ENCODE peak calls at places on chromosomes 11 and 22, in eight cellular contexts. K, G, I, X, H, Z, N and B are unnamed samples.

GRCh38 chr22:46937185-46937584 is 174.7 kb downstream of the TBC1D22A start:
- DNase-seq in K (no peak), G (no peak), I (no peak), X (peak; percentile 9), H (no peak), Z (no peak), N (no peak), B (no peak)

GRCh38 chr22:41469218-41469851 is 418 bp downstream of the ACO2 start:
- DNase-seq in K (peak; percentile 38), G (no peak), I (no peak), X (peak; percentile 82), H (peak; percentile 21), Z (no peak), N (no peak), B (peak; percentile 23)

GRCh38 chr22:31579835-31580242 is 82.2 kb downstream of the PISD start:
- DNase-seq in K (no peak), G (no peak), I (no peak), X (no peak), H (no peak), Z (no peak), N (no peak), B (no peak)

GRCh38 chr11:2426826-2427521 is 17.3 kb downstream of the TRPM5 start:
- DNase-seq in K (no peak), G (no peak), I (no peak), X (peak; percentile 81), H (no peak), Z (no peak), N (no peak), B (no peak)

GRCh38 chr22:42399315-42400271 is 32.6 kb downstream of the NFAM1 start:
- DNase-seq in K (peak; percentile 75), G (peak; percentile 44), I (no peak), X (peak; percentile 36), H (no peak), Z (no peak), N (no peak), B (peak; percentile 98)

GRCh38 chr11:7904910-7905309 is 26.2 kb downstream of the OR10A6 start:
- DNase-seq in K (no peak), G (no peak), I (peak; percentile 41), X (no peak), H (no peak), Z (peak; percentile 38), N (peak; percentile 28), B (no peak)

GRCh38 chr11:36000616-36001190 is 56.8 kb downstream of the LDLRAD3 start:
- DNase-seq in K (no peak), G (no peak), I (no peak), X (no peak), H (no peak), Z (no peak), N (no peak), B (no peak)

GRCh38 chr11:3904228-3904627 is 48.8 kb downstream of the STIM1 start:
- DNase-seq in K (no peak), G (no peak), I (no peak), X (peak; percentile 64), H (no peak), Z (no peak), N (no peak), B (no peak)

GRCh38 chr11:66282468-66283455 is 4.8 kb downstream of the CNIH2 start:
- DNase-seq in K (peak; percentile 100), G (peak; percentile 100), I (peak; percentile 94), X (peak; percentile 98), H (peak; percentile 99), Z (peak; percentile 92), N (peak; percentile 97), B (peak; percentile 98)
- TF ChIP-seq CTCF in K (peak; percentile 99), G (peak; percentile 96), I (peak; percentile 85), X (peak; percentile 95), H (peak; percentile 91), Z (peak; percentile 98), N (peak; percentile 97), B (peak; percentile 97)

GRCh38 chr22:27407369-27407985 is 394.1 kb downstream of the MN1 start:
- DNase-seq in K (no peak), G (no peak), I (no peak), X (no peak), H (no peak), Z (no peak), N (no peak), B (no peak)

GRCh38 chr22:27408068-27408467 is 393.5 kb downstream of the MN1 start:
- DNase-seq in K (no peak), G (no peak), I (no peak), X (no peak), H (no peak), Z (no peak), N (no peak), B (no peak)

GRCh38 chr22:27406389-27406861 is 395.1 kb downstream of the MN1 start:
- DNase-seq in K (no peak), G (no peak), I (no peak), X (no peak), H (no peak), Z (no peak), N (no peak), B (no peak)

GRCh38 chr22:27409299-27409698 is 392.3 kb downstream of the MN1 start:
- DNase-seq in K (no peak), G (no peak), I (no peak), X (no peak), H (no peak), Z (peak; percentile 30), N (peak; percentile 46), B (no peak)

DNA sequence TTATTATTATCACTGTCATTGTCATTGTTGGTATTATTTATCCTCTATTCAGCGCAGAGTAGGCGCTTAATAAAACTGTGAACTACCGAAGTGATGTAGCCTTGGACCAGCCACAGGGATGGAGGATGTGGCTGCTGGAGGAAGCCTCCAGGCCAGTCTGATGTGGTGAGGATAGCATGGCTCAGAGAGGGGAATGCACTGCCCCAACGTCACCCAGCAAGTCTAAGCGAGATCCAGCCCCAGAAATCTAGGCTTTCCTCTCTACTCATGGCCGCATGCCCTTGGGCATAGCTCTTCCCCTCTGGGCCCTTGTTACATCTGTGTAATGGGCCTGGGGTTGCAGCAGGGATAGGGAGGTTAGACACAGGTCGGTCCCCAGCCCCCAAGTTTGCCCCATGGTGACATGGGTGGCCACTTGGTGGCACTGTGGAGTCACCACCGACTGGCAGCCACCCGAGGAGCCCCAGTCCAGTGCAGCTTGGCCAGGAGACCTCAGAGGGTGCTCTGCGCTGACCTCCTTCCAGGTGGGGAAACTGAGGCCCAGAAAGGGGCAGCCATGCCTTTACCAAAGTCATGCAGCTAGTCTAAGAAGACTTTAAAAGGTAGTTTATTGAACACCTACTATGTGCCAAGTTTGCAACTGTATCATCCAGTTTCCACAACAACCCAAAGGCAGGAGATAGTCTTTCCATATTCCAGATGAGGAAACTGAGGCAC is 395.7 kb downstream of the MN1 start:
- DNase-seq in K (no peak), G (peak; percentile 73), I (no peak), X (peak; percentile 52), H (no peak), Z (peak; percentile 43), N (peak; percentile 68), B (peak; percentile 61)
- TF ChIP-seq CTCF in K (peak; percentile 56), G (peak; percentile 75), I (peak; percentile 62), X (peak; percentile 63), H (no peak), Z (peak; percentile 81), N (peak; percentile 81), B (peak; percentile 87)

DNA sequence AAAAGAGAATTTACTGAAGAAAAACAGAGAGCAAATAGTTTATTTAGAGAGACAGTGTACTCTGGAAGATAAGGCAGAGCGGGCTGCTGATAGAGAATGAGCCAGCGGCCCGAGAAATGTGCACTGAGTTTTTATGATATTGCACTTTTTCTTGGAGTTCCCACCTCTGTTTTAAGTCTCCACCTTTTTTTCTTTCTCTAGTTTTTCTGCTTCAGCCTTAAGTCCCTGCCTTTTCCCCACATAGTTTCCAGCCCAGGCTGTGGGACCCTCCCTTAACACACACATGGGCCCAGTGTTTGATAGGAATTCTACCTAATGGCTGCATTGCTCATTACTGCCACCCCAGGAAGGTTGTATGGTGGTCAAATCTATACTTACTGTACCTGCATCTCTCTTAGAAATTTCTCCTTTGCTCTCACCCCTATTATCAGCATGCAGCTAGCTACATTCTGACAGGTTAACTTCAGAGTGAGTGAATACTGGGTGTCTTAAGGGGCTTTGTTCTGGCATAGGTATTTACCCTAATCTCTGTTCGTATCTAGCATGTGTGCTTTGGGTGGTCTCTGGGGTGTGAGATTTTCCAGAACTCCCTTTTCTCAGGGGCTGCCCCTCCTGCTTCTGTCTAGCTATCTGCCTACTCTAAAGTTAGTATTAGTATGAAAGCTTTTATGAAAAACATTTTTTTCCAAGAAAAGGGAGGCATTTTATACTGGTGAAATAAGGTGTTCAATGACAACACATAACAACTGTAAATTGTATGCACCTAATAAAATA is 127.3 kb upstream of the TOP3B start:
- DNase-seq in K (no peak), G (no peak), I (no peak), X (no peak), H (no peak), Z (no peak), N (no peak), B (no peak)
- TF ChIP-seq CTCF in K (no peak), G (no peak), I (no peak), X (no peak), H (no peak), Z (no peak), N (peak; percentile 11), B (peak; percentile 48)

GRCh38 chr22:22043296-22044078 is 60.9 kb upstream of the TOP3B start:
- DNase-seq in K (peak; percentile 57), G (no peak), I (no peak), X (no peak), H (no peak), Z (no peak), N (no peak), B (no peak)
- TF ChIP-seq CTCF in K (no peak), G (no peak), I (no peak), X (no peak), H (no peak), Z (no peak), N (no peak), B (no peak)

GRCh38 chr11:131064373-131064991 is 148.2 kb upstream of the SNX19 start:
- DNase-seq in K (no peak), G (peak; percentile 83), I (peak; percentile 65), X (peak; percentile 30), H (no peak), Z (peak; percentile 23), N (peak; percentile 70), B (peak; percentile 77)
- TF ChIP-seq CTCF in K (peak; percentile 49), G (peak; percentile 88), I (peak; percentile 98), X (peak; percentile 64), H (peak; percentile 26), Z (peak; percentile 54), N (peak; percentile 86), B (peak; percentile 87)

DNA sequence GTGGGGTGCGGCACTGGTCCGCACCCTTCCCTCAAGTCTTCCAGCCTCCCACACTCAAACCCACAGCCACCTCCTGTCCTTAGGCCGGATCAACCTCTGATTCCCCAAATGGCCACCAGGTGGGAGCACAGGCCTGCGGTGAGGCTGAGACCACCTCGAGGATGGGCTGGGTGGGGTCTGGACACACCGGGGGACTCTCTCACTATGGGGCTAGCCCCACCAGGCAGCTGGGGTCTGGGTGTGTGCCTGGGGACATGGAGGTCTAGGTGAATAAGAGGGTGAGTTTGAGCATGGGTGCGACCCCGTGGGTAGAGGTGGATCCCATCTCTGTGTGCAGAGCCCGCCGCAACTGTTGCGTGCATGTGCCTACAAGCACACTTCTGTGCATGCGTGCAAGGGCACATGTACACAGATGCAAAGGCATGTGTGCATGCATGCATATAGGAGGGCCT is 32.6 kb downstream of the MYO18B start:
- DNase-seq in K (no peak), G (peak; percentile 74), I (no peak), X (no peak), H (no peak), Z (no peak), N (no peak), B (peak; percentile 65)
- TF ChIP-seq CTCF in K (peak; percentile 11), G (peak; percentile 75), I (peak; percentile 41), X (peak; percentile 10), H (no peak), Z (peak; percentile 34), N (peak; percentile 62), B (peak; percentile 87)